ENCODE peak calls at places on chromosomes 13 and 19, in eight cellular contexts. M is heart right ventricle, L is fibroblast of lung, C is astrocyte of the cerebellum, P is Peyer's patch, N is prostate gland, H is lower lobe of right lung, T is foreskin fibroblast. Z is an unnamed sample.

GRCh38 chr13:113758651-113759524 is at the start of gene TMEM255B:
- DNase-seq in H (peak; percentile 91), N (peak; percentile 71), P (peak; percentile 90), C (no peak), M (peak; percentile 89), L (peak; percentile 62), T (peak; percentile 72), Z (peak; percentile 58)

GRCh38 chr13:93450226-93450625 is 223.6 kb downstream of the GPC6 start:
- DNase-seq in M (no peak), N (no peak), C (no peak), P (no peak), T (peak; percentile 16), H (no peak), L (peak; percentile 71), Z (peak; percentile 65)

GRCh38 chr13:28819046-28819747 is 942 bp upstream of the MTUS2 start:
- DNase-seq in N (no peak), L (peak; percentile 17), C (no peak), H (no peak), T (peak; percentile 42), M (no peak), P (no peak), Z (peak; percentile 24)

GRCh38 chr19:36198116-36198515 is 16.3 kb downstream of the ZNF565 start:
- DNase-seq in M (no peak), C (no peak), T (no peak), N (no peak), H (no peak), L (no peak), P (no peak), Z (no peak)

GRCh38 chr13:65585346-65585745 is 1644.8 kb downstream of the PCDH9 start:
- DNase-seq in C (no peak), L (no peak), T (no peak), M (no peak), N (no peak), H (no peak), P (no peak), Z (no peak)

GRCh38 chr19:13006431-13007281 is 11.4 kb downstream of the NFIX start:
- DNase-seq in P (no peak), N (no peak), H (no peak), L (no peak), T (no peak), C (no peak), M (no peak), Z (peak; percentile 40)

GRCh38 chr13:26011996-26012688 is 39.7 kb downstream of the SHISA2 start:
- DNase-seq in M (no peak), H (no peak), P (no peak), L (no peak), N (no peak), C (no peak), T (no peak), Z (no peak)

GRCh38 chr13:26440111-26440510 is 117.4 kb upstream of the WASF3 start:
- DNase-seq in T (no peak), N (no peak), C (no peak), M (no peak), P (no peak), H (no peak), L (no peak), Z (peak; percentile 23)

GRCh38 chr13:112748947-112749346 is 59.1 kb downstream of the ATP11A start:
- DNase-seq in L (no peak), T (no peak), M (no peak), P (no peak), N (no peak), C (no peak), H (no peak), Z (peak; percentile 41)

GRCh38 chr19:10568444-10568825 is 344 bp downstream of the CDKN2D start:
- DNase-seq in M (peak; percentile 26), P (no peak), H (peak; percentile 73), L (no peak), N (no peak), T (no peak), C (no peak), Z (no peak)

GRCh38 chr19:45913874-45914830 is at the start of gene NANOS2:
- DNase-seq in P (no peak), M (no peak), C (no peak), L (no peak), T (no peak), N (no peak), H (no peak), Z (no peak)

GRCh38 chr13:80116107-80116506 is 224.8 kb downstream of the SPRY2 start:
- DNase-seq in T (peak; percentile 79), H (no peak), P (no peak), C (peak; percentile 64), L (peak; percentile 87), N (no peak), M (no peak), Z (peak; percentile 81)

GRCh38 chr13:51453959-51454703 is 1.3 kb upstream of the INTS6 start:
- DNase-seq in N (peak; percentile 23), H (no peak), L (no peak), T (no peak), C (no peak), P (no peak), M (peak; percentile 29), Z (peak; percentile 8)

GRCh38 chr19:13036366-13036976 is 41.2 kb downstream of the NFIX start:
- DNase-seq in L (no peak), T (no peak), H (peak; percentile 72), M (no peak), C (no peak), N (no peak), P (peak; percentile 88), Z (peak; percentile 82)

GRCh38 chr13:109873351-109874123 is 87.2 kb upstream of the IRS2 start:
- DNase-seq in C (no peak), N (no peak), L (no peak), T (no peak), P (no peak), M (no peak), H (no peak), Z (no peak)

GRCh38 chr13:110574161-110574560 is 12.6 kb upstream of the RAB20 start:
- DNase-seq in L (no peak), M (no peak), P (no peak), T (no peak), C (no peak), N (no peak), H (no peak), Z (no peak)

GRCh38 chr19:7905859-7906258 is 2.2 kb downstream of the MAP2K7 start:
- DNase-seq in H (peak; percentile 47), L (no peak), P (no peak), T (no peak), M (no peak), C (no peak), N (no peak), Z (no peak)

GRCh38 chr13:40652588-40652940 is 13.9 kb downstream of the FOXO1 start:
- DNase-seq in P (no peak), M (no peak), T (no peak), C (no peak), H (no peak), L (no peak), N (no peak), Z (peak; percentile 60)

GRCh38 chr13:40485611-40486517 is 180.6 kb downstream of the FOXO1 start:
- DNase-seq in L (no peak), T (no peak), H (no peak), P (no peak), C (no peak), M (no peak), N (no peak), Z (no peak)

GRCh38 chr19:4059931-4060620 is 6.6 kb downstream of the ZBTB7A start:
- DNase-seq in T (no peak), C (no peak), M (peak; percentile 74), L (no peak), N (no peak), H (peak; percentile 75), P (peak; percentile 90), Z (peak; percentile 42)

GRCh38 chr13:34161829-34162544 is 344.0 kb downstream of the RFC3 start:
- DNase-seq in M (no peak), H (no peak), N (no peak), L (peak; percentile 86), C (peak; percentile 64), T (peak; percentile 66), P (no peak), Z (peak; percentile 93)

GRCh38 chr13:20843177-20843576 is 59.4 kb downstream of the XPO4 start:
- DNase-seq in N (no peak), T (no peak), M (peak; percentile 74), L (peak; percentile 70), C (peak; percentile 70), P (no peak), H (no peak), Z (no peak)

DNA sequence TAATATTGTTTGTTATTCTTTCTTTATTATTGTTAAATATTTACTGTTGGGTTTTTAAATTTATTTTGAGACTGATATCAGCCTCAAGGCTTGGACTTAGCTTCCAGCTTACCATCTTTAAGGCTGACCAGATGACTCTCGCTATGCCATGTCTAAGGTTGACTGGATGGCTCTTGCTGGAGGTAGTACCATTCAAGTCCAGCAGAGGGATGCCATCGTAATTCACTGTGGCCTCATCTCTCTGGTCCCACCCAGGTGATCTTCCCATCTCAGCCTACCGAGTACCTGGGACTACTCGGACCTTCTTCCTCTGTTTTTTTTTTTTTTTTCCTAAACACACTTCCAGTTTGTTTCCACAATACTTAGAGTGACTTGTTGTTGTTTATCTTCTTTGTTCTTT is 41.7 kb upstream of the ZNF91 start:
- DNase-seq in T (no peak), H (no peak), C (no peak), N (no peak), M (no peak), P (no peak), L (no peak), Z (no peak)
- TF ChIP-seq CTCF in T (peak; percentile 20), H (no peak), C (peak; percentile 33), N (no peak), M (no peak), P (no peak), L (no peak), Z (peak; percentile 28)

GRCh38 chr13:30153871-30154426 is 153.4 kb downstream of the KATNAL1 start:
- DNase-seq in N (no peak), H (no peak), M (no peak), P (peak; percentile 37), T (no peak), L (no peak), C (no peak), Z (no peak)
- H3K4me3 ChIP-seq in N (no peak overlapping the region), H (no peak overlapping the region), M (no peak overlapping the region), P (no peak overlapping the region), T (no peak overlapping the region), L (no peak overlapping the region), C (no peak overlapping the region), Z (no peak overlapping the region)

DNA sequence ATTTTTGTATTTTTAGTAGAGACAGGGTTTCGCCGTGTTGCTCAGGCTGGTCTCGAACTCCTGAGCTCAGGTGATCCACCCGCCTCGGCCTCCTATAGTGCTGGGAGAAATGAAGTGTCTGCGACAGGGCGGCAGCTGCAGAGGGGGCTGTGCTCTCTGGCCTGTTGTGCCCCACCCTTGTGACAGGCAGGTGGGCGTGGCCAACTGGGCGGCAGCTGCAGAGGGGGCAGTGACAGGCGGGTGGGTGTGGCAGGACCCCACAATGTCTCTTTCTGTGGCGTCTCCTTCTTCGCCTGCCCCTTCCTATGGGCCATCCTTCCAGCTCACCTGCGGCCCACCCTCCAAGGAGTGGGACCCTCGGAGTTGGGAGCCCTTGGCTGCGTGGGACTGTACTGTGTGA is 11.8 kb downstream of the STK11 start:
- DNase-seq in T (no peak), H (no peak), P (no peak), L (no peak), M (no peak), C (no peak), N (no peak), Z (no peak)
- TF ChIP-seq CTCF in T (no peak), H (no peak), P (no peak), L (no peak), M (no peak), C (no peak), N (no peak), Z (no peak)

GRCh38 chr13:48319458-48320395 is 16.2 kb downstream of the RB1 start:
- DNase-seq in L (no peak), P (peak; percentile 58), H (no peak), T (no peak), M (no peak), C (no peak), N (no peak), Z (no peak)
- H3K4me3 ChIP-seq in L (no peak overlapping the region), P (peak overlapping the region; percentile 9), H (peak overlapping the region; percentile 45), T (no peak overlapping the region), M (no peak overlapping the region), C (no peak overlapping the region), N (no peak overlapping the region), Z (no peak overlapping the region)

Z was measured in AG10803.